ENCODE peak calls at places on chromosomes 2 and 18, in four cellular contexts. L is K562, P is IMR-90, N is GM12878. T is an unnamed sample.

GRCh38 chr2:119546446-119546765 is 2.2 kb downstream of the CFAP221 start:
- DNase-seq in L (peak), P (no peak), N (no peak), T (no peak)

GRCh38 chr2:39433586-39434195 is 3.4 kb downstream of the MAP4K3 start:
- DNase-seq in P (no peak), L (peak), N (no peak), T (no peak)

GRCh38 chr18:70454705-70455322 is 166.0 kb downstream of the SOCS6 start:
- DNase-seq in L (peak), P (peak), N (no peak), T (peak)

GRCh38 chr2:88024509-88024908 is 8.2 kb upstream of the RNU2-63P start:
- DNase-seq in L (peak), P (no peak), N (no peak), T (no peak)

GRCh38 chr2:118859157-118859770 is 11.8 kb upstream of the EN1 start:
- DNase-seq in P (no peak), N (no peak), L (no peak), T (no peak)

GRCh38 chr2:85957256-85957655 is 68.5 kb upstream of the ST3GAL5 start:
- DNase-seq in P (no peak), N (no peak), L (no peak), T (no peak)

GRCh38 chr2:234289789-234290188 is 207.1 kb downstream of the ARL4C start:
- DNase-seq in L (no peak), P (peak), N (no peak), T (peak)

GRCh38 chr18:73715228-73715670 is 432.4 kb downstream of the FBXO15 start:
- DNase-seq in P (peak), N (no peak), L (no peak), T (peak)

GRCh38 chr2:10073706-10074105 is 6.5 kb downstream of the CYS1 start:
- DNase-seq in L (no peak), N (no peak), P (no peak), T (no peak)

GRCh38 chr18:27185025-27185763 is at the start of gene CHST9:
- DNase-seq in L (no peak), P (no peak), N (no peak), T (no peak)

GRCh38 chr2:127626917-127627739 is 18.8 kb upstream of the GPR17 start:
- DNase-seq in P (no peak), N (no peak), L (no peak), T (no peak)

GRCh38 chr2:231297108-231297908 is 98.2 kb upstream of the B3GNT7 start:
- DNase-seq in P (peak), L (peak), N (peak), T (peak)

GRCh38 chr2:44560352-44560751 is 198.6 kb downstream of the CAMKMT start:
- DNase-seq in P (no peak), L (peak), N (no peak), T (peak)

GRCh38 chr2:24456610-24457556 is 34.2 kb upstream of the NCOA1 start:
- DNase-seq in L (peak), P (peak), N (no peak), T (peak)

GRCh38 chr2:15588329-15588919 is 3.2 kb upstream of the DDX1 start:
- DNase-seq in L (peak), N (no peak), P (peak), T (peak)

GRCh38 chr2:5691659-5692529 is at the start of gene SOX11:
- DNase-seq in N (no peak), P (peak), L (no peak), T (no peak)

GRCh38 chr2:59236723-59237122 is 995.6 kb upstream of the FANCL start:
- DNase-seq in P (no peak), N (no peak), L (no peak), T (no peak)

GRCh38 chr2:237889811-237890210 is 30.4 kb downstream of the RAMP1 start:
- DNase-seq in N (no peak), L (no peak), P (no peak), T (no peak)

GRCh38 chr2:26652361-26653041 is 11.3 kb upstream of the CIB4 start:
- DNase-seq in N (no peak), P (peak), L (no peak), T (no peak)

GRCh38 chr2:189551808-189552207 is 28.8 kb downstream of the SLC40A1 start:
- DNase-seq in P (no peak), L (no peak), N (no peak), T (no peak)

GRCh38 chr2:29817846-29818680 is 103.3 kb downstream of the ALK start:
- DNase-seq in N (no peak), P (no peak), L (no peak), T (no peak)

GRCh38 chr18:48546411-48546810 is 7.6 kb downstream of the CTIF start:
- DNase-seq in P (peak), L (no peak), N (no peak), T (no peak)

GRCh38 chr18:69944434-69944833 is 3.2 kb downstream of the CD226 start:
- DNase-seq in L (no peak), P (no peak), N (no peak), T (no peak)

GRCh38 chr2:169834401-169834800 is 7.1 kb downstream of the UBR3 start:
- DNase-seq in L (no peak), P (no peak), N (no peak), T (no peak)

GRCh38 chr2:64837925-64838641 is 151.1 kb upstream of the SLC1A4 start:
- DNase-seq in P (no peak), N (no peak), L (no peak), T (no peak)

GRCh38 chr18:59273936-59274928 is 978 bp upstream of the RAX start:
- DNase-seq in N (no peak), P (no peak), L (no peak), T (no peak)

GRCh38 chr18:59570101-59570875 is 126.9 kb downstream of the CCBE1 start:
- DNase-seq in P (peak), L (no peak), N (no peak), T (no peak)

GRCh38 chr2:119378566-119378965 is 11.8 kb downstream of the DBI start:
- DNase-seq in L (no peak), P (no peak), N (no peak), T (no peak)

GRCh38 chr2:40300391-40300790 is 151.5 kb downstream of the SLC8A1 start:
- DNase-seq in P (no peak), N (no peak), L (no peak), T (no peak)

GRCh38 chr2:186136860-186137259 is 349.2 kb upstream of the ZC3H15 start:
- DNase-seq in P (no peak), N (no peak), L (no peak), T (no peak)

GRCh38 chr2:11154460-11155325 is 574 bp upstream of the SLC66A3 start:
- DNase-seq in L (peak), N (peak), P (peak), T (peak)

GRCh38 chr18:77042583-77042982 is 90.0 kb downstream of the MBP start:
- DNase-seq in L (no peak), N (no peak), P (no peak), T (no peak)

GRCh38 chr2:100580474-100581264 is 17.9 kb downstream of the PDCL3 start:
- DNase-seq in P (no peak), L (no peak), N (peak), T (no peak)

GRCh38 chr2:196849895-196850294 is 40.7 kb upstream of the C2orf66 start:
- DNase-seq in N (no peak), L (peak), P (peak), T (peak)

GRCh38 chr18:11989966-11990380 is 8.7 kb downstream of the IMPA2 start:
- DNase-seq in P (no peak), L (no peak), N (no peak), T (no peak)

GRCh38 chr2:211453311-211453894 is 897.0 kb downstream of the CPS1 start:
- DNase-seq in N (no peak), L (no peak), P (no peak), T (no peak)
- TF ChIP-seq ELK1 in N (no peak), L (no peak), P (no peak), T (no peak)

DNA sequence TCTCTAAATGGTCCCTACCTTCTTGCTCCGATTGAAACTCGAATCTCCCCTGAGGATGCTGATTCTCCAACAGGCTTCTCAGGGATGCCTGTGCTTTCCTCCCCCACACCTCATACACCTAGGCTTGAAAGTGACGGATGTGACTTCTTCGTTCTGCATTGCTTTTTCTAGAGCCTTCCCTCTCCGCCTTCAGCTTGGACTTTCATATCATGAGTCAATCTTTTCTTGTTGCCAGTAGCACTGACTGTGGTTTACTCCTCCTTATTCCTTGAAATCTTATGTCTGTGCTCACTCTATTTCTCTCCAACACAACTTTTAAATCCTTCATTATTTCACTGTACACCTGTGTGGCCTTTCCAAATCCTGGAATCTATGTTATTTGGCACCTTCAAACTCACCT is 451.4 kb downstream of the TMX3 start:
- DNase-seq in N (no peak), L (no peak), P (peak), T (no peak)
- H3K27ac ChIP-seq in N (no peak), L (no peak), P (peak), T (no peak)

GRCh38 chr2:19669605-19670004 is 232.2 kb downstream of the TTC32 start:
- DNase-seq in P (no peak), L (no peak), N (no peak), T (no peak)

GRCh38 chr2:19669126-19669525 is 232.7 kb downstream of the TTC32 start:
- DNase-seq in N (no peak), P (no peak), L (no peak), T (no peak)

GRCh38 chr2:19667536-19667949 is 234.2 kb downstream of the TTC32 start:
- DNase-seq in N (no peak), L (no peak), P (no peak), T (no peak)

GRCh38 chr2:19664651-19665050 is 237.1 kb downstream of the TTC32 start:
- DNase-seq in N (no peak), P (no peak), L (no peak), T (no peak)

GRCh38 chr2:19667085-19667484 is 234.7 kb downstream of the TTC32 start:
- DNase-seq in N (no peak), P (peak), L (no peak), T (peak)
- TF ChIP-seq ELK1 in N (no peak), P (no peak), L (no peak), T (no peak)

DNA sequence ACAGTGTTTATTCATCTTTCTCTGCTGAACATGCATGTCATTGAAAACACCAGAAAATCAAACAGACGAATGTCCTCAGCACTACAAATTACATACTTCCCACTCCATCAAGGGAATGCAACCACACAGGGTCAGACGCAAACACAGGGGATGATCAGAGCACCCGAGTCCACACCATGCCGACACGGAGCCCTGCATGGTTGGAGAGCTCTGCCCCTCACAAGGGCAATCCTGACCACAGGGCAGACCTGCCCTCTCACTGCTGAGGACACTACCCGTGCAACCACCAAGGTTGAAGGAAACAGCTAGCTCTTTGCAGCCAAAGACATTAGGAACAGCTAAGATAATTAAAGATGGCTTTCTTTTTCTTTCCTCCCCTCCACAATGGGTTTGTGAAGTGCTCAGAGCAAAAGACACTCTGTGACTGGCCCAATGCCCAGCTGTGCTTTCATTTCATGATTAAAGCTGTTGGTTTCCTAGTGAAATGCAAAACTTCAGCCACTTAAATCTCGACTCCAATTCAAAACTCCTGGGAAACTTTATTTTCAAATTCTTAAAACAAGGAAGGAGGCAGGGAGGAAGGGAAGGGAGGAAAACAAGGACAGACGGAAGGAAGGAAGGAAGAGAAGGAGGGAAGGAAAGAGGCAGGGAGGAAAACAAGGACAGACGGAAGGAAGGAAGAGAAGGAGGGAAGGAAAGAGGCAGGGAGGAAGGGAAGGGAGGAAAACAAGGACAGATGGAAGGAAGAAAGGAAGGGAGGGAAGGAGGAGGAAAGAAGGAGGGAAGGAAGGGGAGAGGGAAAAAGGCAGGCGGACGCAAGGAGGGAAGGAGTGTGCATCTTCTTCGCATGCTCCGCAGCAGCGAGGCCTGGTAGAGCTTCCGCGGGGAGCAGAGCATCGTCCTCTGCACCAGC is 65.8 kb downstream of the NDUFA10 start:
- DNase-seq in L (no peak), P (peak), N (no peak), T (no peak)
- H3K27ac ChIP-seq in L (no peak), P (no peak), N (no peak), T (no peak)

DNA sequence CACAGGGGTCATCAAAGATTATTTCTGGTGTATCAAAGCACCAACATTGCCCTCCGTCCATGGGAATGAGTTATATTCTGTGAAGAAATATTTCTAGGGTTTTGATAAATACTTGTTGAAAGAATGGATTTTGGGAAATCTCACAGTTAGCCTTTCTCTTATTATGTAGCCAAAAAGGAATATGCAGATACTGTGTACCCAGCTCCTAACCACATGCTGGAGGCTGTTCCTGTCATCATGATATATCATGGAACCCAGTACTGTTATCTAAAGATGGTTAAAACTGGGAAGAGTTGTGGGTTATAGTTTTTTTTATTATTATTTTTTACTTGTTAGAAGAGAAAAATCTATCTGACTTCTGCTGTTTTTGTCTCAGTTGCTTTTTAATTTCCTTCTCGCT is 82.8 kb downstream of the POLE4 start:
- DNase-seq in P (no peak), L (no peak), N (no peak), T (no peak)
- TF ChIP-seq ELK1 in P (no peak), L (no peak), N (no peak), T (no peak)

DNA sequence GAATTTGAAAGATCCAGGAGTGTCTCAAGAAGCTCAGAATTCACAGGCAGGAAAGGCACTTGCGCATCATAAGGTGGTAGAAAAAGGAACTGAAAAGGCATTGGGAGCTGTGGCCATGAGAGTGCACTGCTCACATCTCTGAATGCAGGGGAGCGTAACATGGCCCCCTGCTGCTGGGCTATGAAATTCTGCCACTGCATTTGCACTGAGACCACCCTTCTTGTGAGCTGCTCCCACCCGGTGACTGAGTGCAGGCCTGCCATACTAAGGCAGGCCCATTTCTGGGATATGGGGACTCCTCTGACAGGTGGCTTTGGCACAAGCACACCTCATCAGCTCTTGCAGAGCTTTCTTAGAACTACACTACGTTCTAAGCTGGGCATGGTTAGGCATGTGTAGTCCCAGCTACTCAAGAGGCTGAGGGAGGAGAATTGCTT is 25.3 kb upstream of the STARD7 start:
- DNase-seq in N (peak), L (no peak), P (no peak), T (no peak)
- H3K27ac ChIP-seq in N (peak), L (no peak), P (no peak), T (no peak)

GRCh38 chr2:207813221-207813916 is 43.7 kb upstream of the FZD5 start:
- DNase-seq in L (no peak), P (no peak), N (no peak), T (no peak)
- TF ChIP-seq ELK1 in L (no peak), P (no peak), N (no peak), T (no peak)